ENCODE peak calls at places on chromosomes 11 and 22, in eight cellular contexts. G is brain microvascular endothelial cell, R is IMR-90, E is HL-60, Q is pancreas, X is A549, C is body of pancreas, T is psoas muscle. U is an unnamed sample.

GRCh38 chr11:36594316-36594989 is at the start of gene IFTAP:
- DNase-seq in G (peak; percentile 89), R (peak; percentile 92), E (peak; percentile 79), Q (peak; percentile 50), X (peak; percentile 85), C (peak; percentile 72), T (peak; percentile 31), U (peak; percentile 57)

GRCh38 chr22:34490911-34491310 is 570.6 kb upstream of the LARGE1 start:
- DNase-seq in G (no peak), R (no peak), E (no peak), Q (no peak), X (no peak), C (no peak), T (no peak), U (no peak)

GRCh38 chr22:46948411-46949144 is 186.1 kb downstream of the TBC1D22A start:
- DNase-seq in G (no peak), R (no peak), E (no peak), Q (no peak), X (no peak), C (no peak), T (no peak), U (no peak)

GRCh38 chr11:102864724-102865123 is 10.1 kb downstream of the MMP12 start:
- DNase-seq in G (no peak), R (no peak), E (no peak), Q (no peak), X (no peak), C (no peak), T (no peak), U (no peak)

GRCh38 chr11:58285483-58286040 is 17.5 kb upstream of the OR10W1 start:
- DNase-seq in G (no peak), R (no peak), E (no peak), Q (no peak), X (no peak), C (no peak), T (no peak), U (no peak)

GRCh38 chr11:70650075-70650909 is 252.0 kb downstream of the CTTN start:
- DNase-seq in G (peak; percentile 64), R (peak; percentile 69), E (peak; percentile 43), Q (peak; percentile 70), X (peak; percentile 73), C (peak; percentile 65), T (peak; percentile 44), U (peak; percentile 14)

GRCh38 chr11:77115956-77116355 is 12.1 kb upstream of the MYO7A start:
- DNase-seq in G (no peak), R (no peak), E (no peak), Q (peak; percentile 31), X (no peak), C (no peak), T (peak; percentile 1), U (no peak)

GRCh38 chr11:61556621-61557020 is 24.3 kb downstream of the SYT7 start:
- DNase-seq in G (no peak), R (no peak), E (no peak), Q (no peak), X (no peak), C (no peak), T (no peak), U (no peak)

GRCh38 chr11:106399075-106399500 is 321.6 kb downstream of the AASDHPPT start:
- DNase-seq in G (peak; percentile 98), R (peak; percentile 100), E (no peak), Q (no peak), X (peak; percentile 47), C (peak; percentile 30), T (peak; percentile 66), U (peak; percentile 83)

GRCh38 chr11:132427611-132428010 is 1057.2 kb downstream of the NTM start:
- DNase-seq in G (peak; percentile 11), R (no peak), E (no peak), Q (no peak), X (no peak), C (no peak), T (no peak), U (no peak)

GRCh38 chr22:24290459-24290858 is 19.8 kb downstream of the SPECC1L start:
- DNase-seq in G (no peak), R (peak; percentile 45), E (no peak), Q (no peak), X (no peak), C (no peak), T (no peak), U (no peak)

GRCh38 chr22:24285245-24285644 is 14.6 kb downstream of the SPECC1L start:
- DNase-seq in G (no peak), R (peak; percentile 28), E (no peak), Q (no peak), X (no peak), C (no peak), T (no peak), U (no peak)

GRCh38 chr22:24291538-24292201 is 21.0 kb downstream of the SPECC1L start:
- DNase-seq in G (no peak), R (no peak), E (no peak), Q (no peak), X (no peak), C (no peak), T (no peak), U (no peak)

GRCh38 chr22:24289138-24289537 is 18.5 kb downstream of the SPECC1L start:
- DNase-seq in G (peak; percentile 56), R (peak; percentile 84), E (no peak), Q (no peak), X (no peak), C (no peak), T (no peak), U (no peak)

GRCh38 chr22:24289781-24290181 is 19.1 kb downstream of the SPECC1L start:
- DNase-seq in G (no peak), R (no peak), E (no peak), Q (no peak), X (no peak), C (no peak), T (no peak), U (no peak)
- H3K27ac ChIP-seq in G (peak overlapping the region; percentile 48), R (peak overlapping the region; percentile 57), E (no peak overlapping the region), Q (no peak overlapping the region), X (no peak overlapping the region), C (peak overlapping the region; percentile 61), T (peak overlapping the region; percentile 66), U (no peak overlapping the region)

GRCh38 chr11:46719543-46720218 is 668 bp downstream of the F2 start:
- DNase-seq in G (no peak), R (no peak), E (no peak), Q (no peak), X (no peak), C (no peak), T (no peak), U (no peak)

GRCh38 chr11:46722566-46723358 is 3.7 kb downstream of the F2 start:
- DNase-seq in G (no peak), R (no peak), E (no peak), Q (no peak), X (no peak), C (no peak), T (no peak), U (no peak)

GRCh38 chr11:46718155-46719019 is 626 bp upstream of the F2 start:
- DNase-seq in G (no peak), R (no peak), E (no peak), Q (no peak), X (peak; percentile 57), C (peak; percentile 23), T (no peak), U (no peak)

GRCh38 chr11:46721286-46721685 is 2.3 kb downstream of the F2 start:
- DNase-seq in G (no peak), R (no peak), E (no peak), Q (no peak), X (no peak), C (no peak), T (no peak), U (no peak)

GRCh38 chr11:46719048-46719542 is at the start of gene F2:
- DNase-seq in G (no peak), R (no peak), E (no peak), Q (no peak), X (no peak), C (no peak), T (no peak), U (no peak)
- H3K27ac ChIP-seq in G (no peak within 1 kb of the TSS), R (no peak within 1 kb of the TSS), E (no peak within 1 kb of the TSS), Q (no peak within 1 kb of the TSS), X (peak within 1 kb of the TSS; percentile 91), C (no peak within 1 kb of the TSS), T (no peak within 1 kb of the TSS), U (no peak within 1 kb of the TSS)

DNA sequence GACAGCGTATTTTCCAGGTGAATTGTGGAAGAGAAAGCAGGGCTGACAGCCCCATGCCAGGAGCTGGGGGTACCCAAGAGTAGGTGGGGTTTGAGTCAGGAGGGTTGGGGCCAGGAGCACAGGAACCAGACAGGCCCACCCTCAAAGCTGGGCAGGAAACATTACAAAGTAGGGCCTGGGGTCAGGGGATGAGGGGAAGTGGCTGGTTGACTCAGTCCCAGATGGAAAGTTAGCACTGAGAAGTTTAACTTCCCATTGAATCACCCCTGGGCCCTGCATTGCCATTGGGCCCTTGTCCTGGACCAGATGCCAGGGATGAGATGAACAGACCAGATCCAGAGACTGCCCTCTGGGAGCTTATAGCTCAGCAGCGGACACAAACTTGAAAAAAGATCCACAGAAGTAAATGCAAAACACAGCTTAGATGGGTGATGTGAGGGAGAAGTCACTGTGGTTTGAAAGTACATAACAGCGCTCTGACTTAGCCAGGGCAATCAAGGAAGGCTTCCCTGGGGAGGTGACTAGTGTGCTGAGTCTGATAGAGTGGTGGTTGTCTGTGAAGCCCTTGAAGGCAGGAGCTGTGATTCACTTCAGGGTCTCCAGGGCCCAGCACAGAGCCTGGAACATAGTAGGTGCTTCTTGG is 2.2 kb downstream of the MAFF start:
- DNase-seq in G (peak; percentile 54), R (peak; percentile 83), E (no peak), Q (no peak), X (no peak), C (no peak), T (no peak), U (no peak)
- H3K27ac ChIP-seq in G (peak overlapping the region; percentile 99), R (peak overlapping the region; percentile 96), E (no peak overlapping the region), Q (no peak overlapping the region), X (no peak overlapping the region), C (peak overlapping the region; percentile 98), T (peak overlapping the region; percentile 95), U (peak overlapping the region; percentile 99)

DNA sequence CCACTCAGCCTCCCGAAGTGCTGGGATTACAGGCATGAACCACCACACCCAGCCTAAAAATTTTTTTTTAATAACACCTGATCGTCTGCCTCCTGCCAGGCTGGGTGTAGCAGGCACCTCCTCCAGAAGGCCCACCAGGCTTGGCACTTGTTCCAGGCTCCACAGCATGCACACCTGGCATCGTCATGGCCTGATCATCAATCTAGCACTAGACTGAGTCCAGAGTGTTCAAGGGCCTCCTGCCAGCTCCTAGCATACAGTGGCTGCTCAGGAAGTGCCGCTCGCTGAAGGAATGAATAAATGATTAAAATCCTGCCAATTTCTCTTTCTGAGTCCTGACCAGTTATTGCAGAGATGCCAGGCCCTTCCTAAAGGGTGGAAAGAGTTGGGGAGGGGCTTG is 3.5 kb upstream of the PDGFB start:
- DNase-seq in G (no peak), R (no peak), E (no peak), Q (no peak), X (no peak), C (peak; percentile 65), T (no peak), U (no peak)
- H3K27ac ChIP-seq in G (no peak overlapping the region), R (no peak overlapping the region), E (no peak overlapping the region), Q (no peak overlapping the region), X (no peak overlapping the region), C (no peak overlapping the region), T (no peak overlapping the region), U (no peak overlapping the region)

DNA sequence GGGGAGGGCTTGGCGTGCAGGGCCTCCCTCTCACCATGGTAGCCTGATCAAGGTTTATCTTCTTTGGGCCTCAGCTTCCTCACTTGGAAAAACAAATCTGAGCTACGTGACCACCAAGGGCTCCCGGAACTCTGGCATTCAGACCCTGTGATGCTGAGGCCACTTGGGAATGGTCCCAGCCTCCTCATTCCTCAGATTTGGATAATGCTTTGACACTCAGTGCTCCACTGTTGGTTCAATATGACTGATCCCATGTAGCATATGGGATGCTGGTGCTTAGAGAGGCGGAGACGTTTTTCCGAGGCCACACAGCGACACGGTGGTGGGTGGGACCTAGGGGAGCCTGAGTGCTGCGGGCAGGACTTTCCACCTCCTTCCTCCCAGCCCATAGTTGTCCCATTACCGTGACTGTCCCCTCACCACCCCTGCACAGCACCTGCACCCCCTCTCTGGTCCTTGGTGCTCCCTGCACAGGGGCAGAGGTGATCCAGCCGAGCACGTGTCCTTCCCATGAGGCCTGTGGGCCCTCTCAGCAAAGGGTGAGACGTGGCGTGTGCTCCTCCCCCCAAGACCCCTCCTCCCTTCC is 23.2 kb downstream of the MB start:
- DNase-seq in G (no peak), R (no peak), E (no peak), Q (no peak), X (no peak), C (no peak), T (no peak), U (no peak)
- H3K27ac ChIP-seq in G (no peak overlapping the region), R (no peak overlapping the region), E (no peak overlapping the region), Q (no peak overlapping the region), X (peak overlapping the region; percentile 99), C (no peak overlapping the region), T (peak overlapping the region; percentile 80), U (no peak overlapping the region)

U was measured in epithelial cell of prostate.